ENCODE peak calls at places on chromosomes 2 and 18, in five cellular contexts. One of them, this sample, is unnamed.

GRCh38 chr2:204776781-204777559 is 231.7 kb downstream of the PARD3B start:
- DNase-seq in upper lobe of left lung: no peak
- DNase-seq in AG04450: no peak
- DNase-seq in KBM-7: no peak
- DNase-seq in NCI-H460: no peak
- DNase-seq in this sample: no peak

GRCh38 chr2:70516596-70516995 is 37.0 kb downstream of the TGFA start:
- DNase-seq in NCI-H460: no peak
- DNase-seq in KBM-7: no peak
- DNase-seq in AG04450: no peak
- DNase-seq in upper lobe of left lung: peak
- DNase-seq in this sample: no peak

GRCh38 chr2:28544405-28544914 is 48.6 kb downstream of the PLB1 start:
- DNase-seq in KBM-7: no peak
- DNase-seq in NCI-H460: no peak
- DNase-seq in upper lobe of left lung: no peak
- DNase-seq in AG04450: no peak
- DNase-seq in this sample: no peak

GRCh38 chr2:70670202-70670601 is 97.8 kb downstream of the ADD2 start:
- DNase-seq in AG04450: no peak
- DNase-seq in upper lobe of left lung: no peak
- DNase-seq in NCI-H460: no peak
- DNase-seq in KBM-7: no peak
- DNase-seq in this sample: no peak

GRCh38 chr2:195563857-195564512 is 93.0 kb upstream of the SLC39A10 start:
- DNase-seq in NCI-H460: no peak
- DNase-seq in AG04450: peak
- DNase-seq in KBM-7: no peak
- DNase-seq in upper lobe of left lung: no peak
- DNase-seq in this sample: no peak

GRCh38 chr2:3642521-3643215 is 15.3 kb upstream of the ALLC start:
- DNase-seq in NCI-H460: no peak
- DNase-seq in KBM-7: no peak
- DNase-seq in AG04450: no peak
- DNase-seq in upper lobe of left lung: no peak
- DNase-seq in this sample: no peak

GRCh38 chr18:5543036-5543671 is 643 bp downstream of the EPB41L3 start:
- DNase-seq in KBM-7: peak
- DNase-seq in NCI-H460: no peak
- DNase-seq in upper lobe of left lung: no peak
- DNase-seq in AG04450: no peak
- DNase-seq in this sample: no peak

GRCh38 chr2:25041307-25041927 is 459 bp upstream of the EFR3B start:
- DNase-seq in upper lobe of left lung: peak
- DNase-seq in NCI-H460: peak
- DNase-seq in KBM-7: peak
- DNase-seq in AG04450: no peak
- DNase-seq in this sample: no peak

GRCh38 chr2:40431600-40431955 is 20.3 kb downstream of the SLC8A1 start:
- DNase-seq in KBM-7: peak
- DNase-seq in NCI-H460: no peak
- DNase-seq in AG04450: peak
- DNase-seq in upper lobe of left lung: peak
- DNase-seq in this sample: no peak

GRCh38 chr2:218369374-218369773 is 12.7 kb upstream of the SLC11A1 start:
- DNase-seq in KBM-7: no peak
- DNase-seq in NCI-H460: no peak
- DNase-seq in upper lobe of left lung: peak
- DNase-seq in AG04450: no peak
- DNase-seq in this sample: no peak

GRCh38 chr2:152445375-152445774 is 110.4 kb downstream of the FMNL2 start:
- DNase-seq in AG04450: no peak
- DNase-seq in upper lobe of left lung: no peak
- DNase-seq in NCI-H460: no peak
- DNase-seq in KBM-7: no peak
- DNase-seq in this sample: no peak

GRCh38 chr18:10685484-10685883 is 159.7 kb downstream of the NAPG start:
- DNase-seq in upper lobe of left lung: no peak
- DNase-seq in NCI-H460: no peak
- DNase-seq in KBM-7: no peak
- DNase-seq in AG04450: no peak
- DNase-seq in this sample: no peak

GRCh38 chr2:119827866-119828507 is 68.3 kb downstream of the PTPN4 start:
- DNase-seq in KBM-7: no peak
- DNase-seq in AG04450: no peak
- DNase-seq in NCI-H460: no peak
- DNase-seq in upper lobe of left lung: no peak
- DNase-seq in this sample: no peak

GRCh38 chr2:180077295-180077906 is 70.3 kb upstream of the CWC22 start:
- DNase-seq in NCI-H460: peak
- DNase-seq in upper lobe of left lung: no peak
- DNase-seq in AG04450: peak
- DNase-seq in KBM-7: peak
- DNase-seq in this sample: peak

GRCh38 chr2:60819155-60819862 is 62.1 kb upstream of the REL start:
- DNase-seq in KBM-7: no peak
- DNase-seq in upper lobe of left lung: peak
- DNase-seq in NCI-H460: no peak
- DNase-seq in AG04450: no peak
- DNase-seq in this sample: no peak

GRCh38 chr2:224929512-224929911 is 112.8 kb downstream of the DOCK10 start:
- DNase-seq in NCI-H460: no peak
- DNase-seq in KBM-7: no peak
- DNase-seq in AG04450: no peak
- DNase-seq in upper lobe of left lung: no peak
- DNase-seq in this sample: no peak

GRCh38 chr2:195859513-195859912 is 202.5 kb downstream of the SLC39A10 start:
- DNase-seq in upper lobe of left lung: no peak
- DNase-seq in AG04450: no peak
- DNase-seq in NCI-H460: no peak
- DNase-seq in KBM-7: no peak
- DNase-seq in this sample: no peak

GRCh38 chr2:218924757-218925156 is 34.7 kb upstream of the CDK5R2 start:
- DNase-seq in NCI-H460: no peak
- DNase-seq in AG04450: no peak
- DNase-seq in KBM-7: peak
- DNase-seq in upper lobe of left lung: no peak
- DNase-seq in this sample: no peak

GRCh38 chr2:218418321-218418716 is 604 bp upstream of the VIL1 start:
- DNase-seq in AG04450: no peak
- DNase-seq in upper lobe of left lung: no peak
- DNase-seq in KBM-7: no peak
- DNase-seq in NCI-H460: no peak
- DNase-seq in this sample: no peak

GRCh38 chr2:28981016-28981441 is at the start of gene TOGARAM2:
- DNase-seq in upper lobe of left lung: peak
- DNase-seq in AG04450: no peak
- DNase-seq in KBM-7: no peak
- DNase-seq in NCI-H460: no peak
- DNase-seq in this sample: no peak

GRCh38 chr2:15701991-15702390 is 110.3 kb downstream of the DDX1 start:
- DNase-seq in KBM-7: no peak
- DNase-seq in upper lobe of left lung: no peak
- DNase-seq in NCI-H460: no peak
- DNase-seq in AG04450: no peak
- DNase-seq in this sample: no peak

GRCh38 chr2:48414640-48414979 is 115.3 kb upstream of the STON1 start:
- DNase-seq in AG04450: no peak
- DNase-seq in upper lobe of left lung: no peak
- DNase-seq in KBM-7: no peak
- DNase-seq in NCI-H460: no peak
- DNase-seq in this sample: no peak

GRCh38 chr18:8229786-8230185 is 379.5 kb upstream of the RAB12 start:
- DNase-seq in upper lobe of left lung: no peak
- DNase-seq in AG04450: no peak
- DNase-seq in NCI-H460: no peak
- DNase-seq in KBM-7: no peak
- DNase-seq in this sample: no peak

GRCh38 chr2:19116918-19117317 is 241.5 kb downstream of the OSR1 start:
- DNase-seq in KBM-7: no peak
- DNase-seq in AG04450: no peak
- DNase-seq in upper lobe of left lung: no peak
- DNase-seq in NCI-H460: no peak
- DNase-seq in this sample: no peak

GRCh38 chr18:22345733-22346132 is 72.0 kb downstream of the CTAGE1 start:
- DNase-seq in NCI-H460: no peak
- DNase-seq in upper lobe of left lung: no peak
- DNase-seq in KBM-7: no peak
- DNase-seq in AG04450: no peak
- DNase-seq in this sample: no peak

GRCh38 chr2:215364157-215365155 is 52.6 kb downstream of the ATIC start:
- DNase-seq in NCI-H460: no peak
- DNase-seq in AG04450: no peak
- DNase-seq in upper lobe of left lung: no peak
- DNase-seq in KBM-7: no peak
- DNase-seq in this sample: no peak

GRCh38 chr2:227143895-227144294 is 20.1 kb downstream of the COL4A4 start:
- DNase-seq in AG04450: no peak
- DNase-seq in KBM-7: no peak
- DNase-seq in upper lobe of left lung: no peak
- DNase-seq in NCI-H460: no peak
- DNase-seq in this sample: no peak

GRCh38 chr2:108612514-108613183 is 78.4 kb downstream of the LIMS1 start:
- DNase-seq in KBM-7: no peak
- DNase-seq in AG04450: no peak
- DNase-seq in upper lobe of left lung: peak
- DNase-seq in NCI-H460: no peak
- DNase-seq in this sample: no peak

GRCh38 chr2:197946562-197946961 is 142.2 kb downstream of the PLCL1 start:
- DNase-seq in KBM-7: no peak
- DNase-seq in upper lobe of left lung: no peak
- DNase-seq in NCI-H460: no peak
- DNase-seq in AG04450: no peak
- DNase-seq in this sample: no peak

GRCh38 chr2:145184741-145185671 is 665.1 kb upstream of the ZEB2 start:
- DNase-seq in upper lobe of left lung: no peak
- DNase-seq in KBM-7: no peak
- DNase-seq in NCI-H460: no peak
- DNase-seq in AG04450: no peak
- DNase-seq in this sample: no peak